ENCODE peak calls at places on chromosomes 13 and 19, in four cellular contexts. W is PC-3, F is IMR-90, M is neural progenitor cell. J is an unnamed sample.
A peak's percentile ranks its signal among the peaks of the same experiment; 100 is the strongest.

GRCh38 chr19:46351241-46352041 is 4.6 kb downstream of the PPP5C start:
- DNase-seq in W (peak; percentile 21), F (peak; percentile 43), M (no peak), J (no peak)

GRCh38 chr19:47186337-47187022 is 44.5 kb downstream of the BBC3 start:
- DNase-seq in W (no peak), F (no peak), M (no peak), J (no peak)

GRCh38 chr13:100291626-100292025 is 202.7 kb downstream of the PCCA start:
- DNase-seq in W (no peak), F (no peak), M (no peak), J (no peak)

GRCh38 chr13:98438246-98439135 is 138.4 kb downstream of the STK24 start:
- DNase-seq in W (no peak), F (no peak), M (no peak), J (no peak)

GRCh38 chr19:1206733-1207301 is 1.2 kb downstream of the STK11 start:
- DNase-seq in W (no peak), F (no peak), M (no peak), J (no peak)

GRCh38 chr19:33660426-33661160 is 38.8 kb downstream of the CHST8 start:
- DNase-seq in W (no peak), F (no peak), M (no peak), J (peak; percentile 22)

GRCh38 chr13:106446011-106446410 is 89.5 kb downstream of the EFNB2 start:
- DNase-seq in W (peak; percentile 22), F (peak; percentile 65), M (peak; percentile 30), J (no peak)

GRCh38 chr19:19528721-19529490 is at the start of gene YJEFN3:
- DNase-seq in W (no peak), F (peak; percentile 19), M (peak; percentile 61), J (no peak)

GRCh38 chr19:782195-783043 is 14.8 kb upstream of the PTBP1 start:
- DNase-seq in W (peak; percentile 86), F (peak; percentile 33), M (peak; percentile 83), J (no peak)

GRCh38 chr19:16654151-16654550 is 5.8 kb downstream of the SMIM7 start:
- DNase-seq in W (no peak), F (no peak), M (no peak), J (no peak)
- TF ChIP-seq CTCF in W (no peak), F (no peak), M (no peak), J (no peak)

GRCh38 chr19:8641908-8642547 is 11.6 kb downstream of the NFILZ start:
- DNase-seq in W (peak; percentile 70), F (peak; percentile 65), M (peak; percentile 51), J (no peak)
- TF ChIP-seq CTCF in W (peak; percentile 71), F (peak; percentile 64), M (peak; percentile 65), J (no peak)

GRCh38 chr19:39412100-39412866 is at the start of gene PLEKHG2:
- DNase-seq in W (peak; percentile 98), F (peak; percentile 100), M (peak; percentile 100), J (peak; percentile 100)
- TF ChIP-seq CTCF in W (peak; percentile 73), F (peak; percentile 75), M (peak; percentile 95), J (peak; percentile 89)

DNA sequence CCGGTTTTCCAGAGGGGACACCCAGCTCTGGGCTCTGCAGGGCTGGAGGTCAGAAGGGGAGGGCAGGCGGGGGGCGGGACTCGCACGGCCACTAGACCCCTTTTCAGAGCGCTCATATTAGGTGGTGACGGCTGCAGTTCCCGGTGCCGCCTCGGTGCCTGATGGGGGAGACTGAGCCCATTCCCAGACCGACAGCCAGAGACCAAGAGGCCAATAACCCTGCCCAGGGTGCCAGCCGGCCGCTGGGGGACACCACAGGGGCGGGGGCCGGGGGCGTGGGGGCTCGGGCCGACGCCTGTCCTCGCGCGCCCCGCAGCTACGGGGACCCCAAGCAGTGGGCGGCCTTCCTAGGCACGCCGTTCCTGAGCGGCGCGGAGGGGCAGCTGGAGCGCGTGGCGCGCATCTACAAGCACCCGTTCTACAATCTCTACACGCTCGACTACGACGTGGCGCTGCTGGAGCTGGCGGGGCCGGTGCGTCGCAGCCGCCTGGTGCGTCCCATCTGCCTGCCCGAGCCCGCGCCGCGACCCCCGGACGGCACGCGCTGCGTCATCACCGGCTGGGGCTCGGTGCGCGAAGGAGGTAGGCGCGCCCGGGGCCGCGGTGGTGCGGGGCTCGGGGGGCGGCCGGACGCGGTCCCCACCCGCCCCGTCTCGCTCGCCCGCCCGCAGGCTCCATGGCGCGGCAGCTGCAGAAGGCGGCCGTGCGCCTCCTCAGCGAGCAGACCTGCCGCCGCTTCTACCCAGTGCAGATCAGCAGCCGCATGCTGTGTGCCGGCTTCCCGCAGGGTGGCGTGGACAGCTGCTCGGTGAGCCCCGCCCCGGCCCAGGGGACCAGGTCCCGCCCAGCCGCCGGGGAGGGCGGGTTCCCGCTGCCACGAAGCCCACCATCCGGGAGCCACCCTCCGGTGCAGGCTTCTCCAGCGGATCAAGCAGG is 2.4 kb downstream of the TIMM13 start:
- DNase-seq in W (peak; percentile 66), F (peak; percentile 69), M (peak; percentile 85), J (no peak)
- TF ChIP-seq CTCF in W (peak; percentile 34), F (peak; percentile 49), M (peak; percentile 49), J (no peak)

GRCh38 chr13:110109140-110109783 is 197.7 kb downstream of the COL4A1 start:
- DNase-seq in W (no peak), F (no peak), M (no peak), J (no peak)

GRCh38 chr13:110106726-110107125 is 200.2 kb downstream of the COL4A1 start:
- DNase-seq in W (no peak), F (no peak), M (no peak), J (peak; percentile 84)

GRCh38 chr13:110107568-110108347 is 199.2 kb downstream of the COL4A1 start:
- DNase-seq in W (no peak), F (no peak), M (peak; percentile 61), J (peak; percentile 91)

GRCh38 chr13:110109910-110110309 is 197.0 kb downstream of the COL4A1 start:
- DNase-seq in W (no peak), F (peak; percentile 95), M (peak; percentile 52), J (peak; percentile 92)

GRCh38 chr13:110108348-110109139 is 198.4 kb downstream of the COL4A1 start:
- DNase-seq in W (peak; percentile 80), F (peak; percentile 88), M (peak; percentile 75), J (peak; percentile 72)
- TF ChIP-seq CTCF in W (peak; percentile 78), F (peak; percentile 91), M (peak; percentile 70), J (peak; percentile 69)

DNA sequence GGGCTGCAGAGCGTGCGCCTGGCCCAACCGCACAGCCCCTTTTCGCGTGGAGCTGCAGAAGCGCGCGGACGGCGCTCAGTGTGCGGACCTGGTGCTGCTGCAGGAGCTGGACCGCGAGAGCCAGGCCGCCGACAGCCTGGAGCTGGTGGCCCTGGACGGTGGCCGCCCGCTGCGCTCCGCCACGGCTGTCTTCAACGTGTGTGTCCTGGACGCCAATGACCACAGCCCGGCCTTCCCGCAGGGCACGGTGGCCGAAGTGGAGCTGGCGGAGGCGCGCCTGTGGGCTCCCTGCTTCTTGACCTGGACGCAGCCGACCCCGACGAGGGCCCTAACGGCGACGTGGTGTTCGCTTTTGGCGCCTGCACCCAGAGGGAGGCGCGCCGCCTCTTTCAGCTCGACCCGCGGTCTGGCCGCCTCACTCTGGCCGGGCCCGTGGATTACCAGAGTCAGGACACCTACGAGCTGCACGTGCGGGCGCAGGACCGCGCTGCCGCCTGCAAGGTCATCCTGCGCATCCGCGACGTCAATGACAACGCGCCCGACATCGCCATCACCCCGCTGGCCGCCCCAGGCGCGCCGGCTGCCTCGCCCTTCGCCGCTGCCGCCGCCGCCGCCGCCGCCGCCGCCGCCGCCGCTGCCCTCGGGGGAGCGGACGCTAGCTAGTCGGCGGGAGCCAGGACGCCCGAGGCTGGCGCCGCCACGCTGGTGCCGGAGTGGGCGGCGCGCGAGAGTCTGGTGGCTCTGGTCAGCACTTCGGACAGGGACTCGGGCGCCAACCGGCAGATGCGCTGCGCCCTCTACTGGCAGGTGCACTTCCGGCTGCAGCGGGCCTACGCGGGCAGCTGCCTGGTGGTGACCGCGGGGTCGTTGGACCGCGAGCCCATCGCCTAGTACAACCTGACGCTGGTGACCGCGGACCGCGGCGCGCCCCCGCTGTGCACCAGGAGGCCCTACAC is 172.2 kb downstream of the OLFM4 start:
- DNase-seq in W (no peak), F (peak; percentile 1), M (peak; percentile 96), J (no peak)
- TF ChIP-seq CTCF in W (no peak), F (peak; percentile 46), M (peak; percentile 92), J (no peak)

DNA sequence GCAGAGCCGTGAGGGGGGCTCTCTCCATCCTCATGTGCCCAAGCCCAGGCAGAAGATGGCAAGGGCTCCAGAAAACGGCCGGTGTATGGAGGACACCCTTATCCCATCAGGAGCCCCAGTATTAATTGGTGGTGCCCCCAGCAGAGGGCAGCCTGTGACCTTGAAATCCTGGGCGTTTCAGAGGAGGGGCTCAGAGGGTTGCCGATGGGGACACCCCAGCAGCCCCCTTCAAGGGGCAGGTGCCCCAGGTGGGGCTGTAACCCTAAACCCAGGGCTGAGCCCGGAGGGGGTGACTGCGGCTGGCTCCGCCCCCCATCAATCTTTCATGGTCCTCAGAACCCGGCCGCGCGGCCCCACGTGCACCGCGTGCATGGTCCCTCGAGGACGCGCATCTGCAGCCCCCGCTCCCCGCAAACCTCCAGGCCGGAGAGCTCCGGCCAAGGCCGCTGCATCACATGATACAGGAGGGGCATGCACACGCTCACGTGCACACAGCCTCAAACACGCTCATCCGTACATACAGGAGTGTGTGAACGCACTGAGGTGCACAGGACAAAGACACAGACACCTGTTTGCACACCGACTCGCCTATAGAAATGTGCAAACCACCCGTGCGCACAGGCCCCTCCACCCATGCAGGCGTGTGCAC is 959 bp downstream of the RAB3A start:
- DNase-seq in W (peak; percentile 18), F (no peak), M (peak; percentile 48), J (no peak)
- TF ChIP-seq CTCF in W (peak; percentile 52), F (peak; percentile 49), M (peak; percentile 49), J (no peak)